ENCODE peak calls at places on chromosomes 5 and 9, in seven cellular contexts. One of them, this sample, is unnamed.

GRCh38 chr5:149205625-149206523 is 64.6 kb downstream of the ABLIM3 start:
- DNase-seq in left ventricle myocardium inferior: peak
- DNase-seq in IMR-90: peak
- DNase-seq in tibial artery: peak
- DNase-seq in CD4-positive, alpha-beta T cell: no peak
- DNase-seq in mammary epithelial cell: no peak
- DNase-seq in CD14-positive monocyte: no peak
- DNase-seq in this sample: no peak

GRCh38 chr9:98080346-98080745 is 23.8 kb downstream of the NANS start:
- DNase-seq in CD14-positive monocyte: no peak
- DNase-seq in CD4-positive, alpha-beta T cell: no peak
- DNase-seq in left ventricle myocardium inferior: no peak
- DNase-seq in tibial artery: no peak
- DNase-seq in mammary epithelial cell: no peak
- DNase-seq in IMR-90: peak
- DNase-seq in this sample: no peak

GRCh38 chr9:8365029-8365428 is 565.5 kb upstream of the DMAC1 start:
- DNase-seq in CD4-positive, alpha-beta T cell: no peak
- DNase-seq in CD14-positive monocyte: no peak
- DNase-seq in mammary epithelial cell: no peak
- DNase-seq in IMR-90: peak
- DNase-seq in left ventricle myocardium inferior: no peak
- DNase-seq in tibial artery: no peak
- DNase-seq in this sample: no peak

GRCh38 chr9:132876849-132877248 is 1.2 kb downstream of the AK8 start:
- DNase-seq in mammary epithelial cell: no peak
- DNase-seq in tibial artery: no peak
- DNase-seq in CD14-positive monocyte: no peak
- DNase-seq in left ventricle myocardium inferior: no peak
- DNase-seq in IMR-90: no peak
- DNase-seq in CD4-positive, alpha-beta T cell: no peak
- DNase-seq in this sample: no peak

GRCh38 chr9:106892632-106893031 is 29.7 kb downstream of the ZNF462 start:
- DNase-seq in left ventricle myocardium inferior: no peak
- DNase-seq in CD14-positive monocyte: no peak
- DNase-seq in IMR-90: peak
- DNase-seq in mammary epithelial cell: peak
- DNase-seq in CD4-positive, alpha-beta T cell: no peak
- DNase-seq in tibial artery: no peak
- DNase-seq in this sample: no peak

GRCh38 chr5:14779975-14780374 is 91.6 kb downstream of the ANKH start:
- DNase-seq in CD4-positive, alpha-beta T cell: no peak
- DNase-seq in mammary epithelial cell: peak
- DNase-seq in IMR-90: no peak
- DNase-seq in CD14-positive monocyte: no peak
- DNase-seq in tibial artery: no peak
- DNase-seq in left ventricle myocardium inferior: no peak
- DNase-seq in this sample: no peak

GRCh38 chr9:19552693-19553092 is 143.9 kb downstream of the ACER2 start:
- DNase-seq in tibial artery: no peak
- DNase-seq in CD4-positive, alpha-beta T cell: no peak
- DNase-seq in mammary epithelial cell: no peak
- DNase-seq in CD14-positive monocyte: no peak
- DNase-seq in left ventricle myocardium inferior: no peak
- DNase-seq in IMR-90: no peak
- DNase-seq in this sample: no peak

GRCh38 chr9:137305060-137305787 is 3.2 kb upstream of the NRARP start:
- DNase-seq in tibial artery: peak
- DNase-seq in IMR-90: no peak
- DNase-seq in mammary epithelial cell: peak
- DNase-seq in left ventricle myocardium inferior: peak
- DNase-seq in CD4-positive, alpha-beta T cell: peak
- DNase-seq in CD14-positive monocyte: no peak
- DNase-seq in this sample: no peak

GRCh38 chr5:178290376-178290775 is 57.8 kb upstream of the PHYKPL start:
- DNase-seq in CD4-positive, alpha-beta T cell: no peak
- DNase-seq in left ventricle myocardium inferior: no peak
- DNase-seq in CD14-positive monocyte: peak
- DNase-seq in tibial artery: no peak
- DNase-seq in mammary epithelial cell: no peak
- DNase-seq in IMR-90: no peak
- DNase-seq in this sample: peak

GRCh38 chr5:173204185-173204979 is 30.6 kb downstream of the NKX2-5 start:
- DNase-seq in CD14-positive monocyte: no peak
- DNase-seq in mammary epithelial cell: peak
- DNase-seq in left ventricle myocardium inferior: no peak
- DNase-seq in tibial artery: no peak
- DNase-seq in CD4-positive, alpha-beta T cell: no peak
- DNase-seq in IMR-90: peak
- DNase-seq in this sample: no peak

GRCh38 chr5:81631124-81631523 is 119.8 kb downstream of the SSBP2 start:
- DNase-seq in mammary epithelial cell: peak
- DNase-seq in CD14-positive monocyte: no peak
- DNase-seq in tibial artery: no peak
- DNase-seq in CD4-positive, alpha-beta T cell: no peak
- DNase-seq in left ventricle myocardium inferior: no peak
- DNase-seq in IMR-90: no peak
- DNase-seq in this sample: no peak

GRCh38 chr9:7071916-7072315 is 314.1 kb downstream of the KDM4C start:
- DNase-seq in IMR-90: no peak
- DNase-seq in tibial artery: no peak
- DNase-seq in CD4-positive, alpha-beta T cell: no peak
- DNase-seq in left ventricle myocardium inferior: no peak
- DNase-seq in mammary epithelial cell: no peak
- DNase-seq in CD14-positive monocyte: no peak
- DNase-seq in this sample: no peak

GRCh38 chr5:59275537-59276276 is 617.8 kb downstream of the PDE4D start:
- DNase-seq in IMR-90: peak
- DNase-seq in mammary epithelial cell: peak
- DNase-seq in CD14-positive monocyte: no peak
- DNase-seq in left ventricle myocardium inferior: peak
- DNase-seq in CD4-positive, alpha-beta T cell: no peak
- DNase-seq in tibial artery: peak
- DNase-seq in this sample: no peak

GRCh38 chr9:91486699-91487497 is 63.3 kb upstream of the NFIL3 start:
- DNase-seq in IMR-90: peak
- DNase-seq in tibial artery: no peak
- DNase-seq in left ventricle myocardium inferior: no peak
- DNase-seq in CD14-positive monocyte: no peak
- DNase-seq in mammary epithelial cell: no peak
- DNase-seq in CD4-positive, alpha-beta T cell: no peak
- DNase-seq in this sample: no peak

GRCh38 chr5:180376511-180376910 is 23.4 kb upstream of the GFPT2 start:
- DNase-seq in left ventricle myocardium inferior: no peak
- DNase-seq in mammary epithelial cell: no peak
- DNase-seq in IMR-90: no peak
- DNase-seq in tibial artery: no peak
- DNase-seq in CD4-positive, alpha-beta T cell: no peak
- DNase-seq in CD14-positive monocyte: no peak
- DNase-seq in this sample: no peak

GRCh38 chr9:29806941-29807625 is 2233.8 kb upstream of the C9orf72 start:
- DNase-seq in mammary epithelial cell: peak
- DNase-seq in CD14-positive monocyte: no peak
- DNase-seq in IMR-90: no peak
- DNase-seq in CD4-positive, alpha-beta T cell: no peak
- DNase-seq in tibial artery: no peak
- DNase-seq in left ventricle myocardium inferior: no peak
- DNase-seq in this sample: no peak

GRCh38 chr9:120292606-120293005 is 287.4 kb downstream of the CDK5RAP2 start:
- DNase-seq in IMR-90: no peak
- DNase-seq in CD14-positive monocyte: no peak
- DNase-seq in CD4-positive, alpha-beta T cell: no peak
- DNase-seq in left ventricle myocardium inferior: no peak
- DNase-seq in tibial artery: no peak
- DNase-seq in mammary epithelial cell: no peak
- DNase-seq in this sample: no peak

GRCh38 chr9:93319301-93319991 is 132.0 kb upstream of the FAM120A start:
- DNase-seq in CD14-positive monocyte: no peak
- DNase-seq in left ventricle myocardium inferior: no peak
- DNase-seq in IMR-90: no peak
- DNase-seq in mammary epithelial cell: no peak
- DNase-seq in CD4-positive, alpha-beta T cell: no peak
- DNase-seq in tibial artery: peak
- DNase-seq in this sample: no peak

GRCh38 chr5:55851675-55851979 is 470 bp downstream of the IL31RA start:
- DNase-seq in IMR-90: no peak
- DNase-seq in tibial artery: no peak
- DNase-seq in left ventricle myocardium inferior: no peak
- DNase-seq in mammary epithelial cell: no peak
- DNase-seq in CD14-positive monocyte: no peak
- DNase-seq in CD4-positive, alpha-beta T cell: no peak
- DNase-seq in this sample: no peak

GRCh38 chr5:112757468-112758208 is 20.0 kb downstream of the APC start:
- DNase-seq in CD14-positive monocyte: no peak
- DNase-seq in tibial artery: no peak
- DNase-seq in left ventricle myocardium inferior: no peak
- DNase-seq in mammary epithelial cell: peak
- DNase-seq in IMR-90: peak
- DNase-seq in CD4-positive, alpha-beta T cell: no peak
- DNase-seq in this sample: no peak

GRCh38 chr5:66406761-66407289 is 189.4 kb upstream of the MAST4 start:
- DNase-seq in IMR-90: no peak
- DNase-seq in mammary epithelial cell: no peak
- DNase-seq in left ventricle myocardium inferior: no peak
- DNase-seq in CD4-positive, alpha-beta T cell: no peak
- DNase-seq in tibial artery: no peak
- DNase-seq in CD14-positive monocyte: no peak
- DNase-seq in this sample: no peak

GRCh38 chr5:43231977-43232376 is 40.0 kb downstream of the NIM1K start:
- DNase-seq in CD4-positive, alpha-beta T cell: no peak
- DNase-seq in tibial artery: no peak
- DNase-seq in mammary epithelial cell: peak
- DNase-seq in left ventricle myocardium inferior: no peak
- DNase-seq in CD14-positive monocyte: no peak
- DNase-seq in IMR-90: no peak
- DNase-seq in this sample: no peak

GRCh38 chr9:90024823-90025222 is 420.0 kb downstream of the GADD45G start:
- DNase-seq in left ventricle myocardium inferior: peak
- DNase-seq in CD4-positive, alpha-beta T cell: no peak
- DNase-seq in tibial artery: no peak
- DNase-seq in mammary epithelial cell: no peak
- DNase-seq in IMR-90: no peak
- DNase-seq in CD14-positive monocyte: no peak
- DNase-seq in this sample: no peak

GRCh38 chr9:81468084-81468595 is 221.2 kb downstream of the TLE1 start:
- DNase-seq in mammary epithelial cell: no peak
- DNase-seq in left ventricle myocardium inferior: no peak
- DNase-seq in CD4-positive, alpha-beta T cell: no peak
- DNase-seq in IMR-90: no peak
- DNase-seq in CD14-positive monocyte: no peak
- DNase-seq in tibial artery: no peak
- DNase-seq in this sample: no peak

DNA sequence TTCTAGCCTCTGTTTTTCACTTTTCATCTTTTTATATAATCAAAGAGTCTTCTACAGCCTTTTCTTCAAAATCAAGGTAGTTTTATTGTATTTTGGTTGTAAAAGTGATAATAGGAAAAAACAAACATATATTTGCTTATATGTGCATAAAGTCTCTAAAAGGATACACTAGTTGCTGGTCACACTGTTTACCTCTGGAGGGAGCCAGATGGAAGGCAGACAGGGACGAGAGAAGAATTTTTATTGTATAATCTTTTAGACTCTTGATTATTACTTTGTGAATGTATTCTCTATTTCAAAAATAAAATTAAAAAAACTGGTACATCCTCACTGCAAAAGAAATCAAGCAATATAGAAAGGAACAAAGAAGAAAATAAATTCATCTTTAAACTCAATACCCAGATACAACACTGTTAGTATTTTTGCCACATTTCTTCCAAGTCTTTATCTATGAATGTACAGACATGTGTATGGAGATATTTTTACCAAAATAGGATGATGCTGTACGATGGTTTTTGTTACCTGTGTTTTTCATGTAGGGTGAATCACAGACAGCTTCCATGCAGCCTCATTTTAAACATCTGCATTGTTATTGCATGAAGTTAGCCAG is 6.1 kb upstream of the RNF183 start:
- DNase-seq in IMR-90: peak
- DNase-seq in CD14-positive monocyte: no peak
- DNase-seq in mammary epithelial cell: peak
- DNase-seq in left ventricle myocardium inferior: no peak
- DNase-seq in tibial artery: no peak
- DNase-seq in CD4-positive, alpha-beta T cell: no peak
- DNase-seq in this sample: no peak
- TF ChIP-seq CTCF in IMR-90: peak
- TF ChIP-seq CTCF in CD14-positive monocyte: peak
- TF ChIP-seq CTCF in mammary epithelial cell: peak
- TF ChIP-seq CTCF in left ventricle myocardium inferior: peak
- TF ChIP-seq CTCF in tibial artery: peak
- TF ChIP-seq CTCF in CD4-positive, alpha-beta T cell: peak
- TF ChIP-seq CTCF in this sample: peak

GRCh38 chr5:168176251-168176650 is 115.2 kb upstream of the WWC1 start:
- DNase-seq in CD4-positive, alpha-beta T cell: no peak
- DNase-seq in left ventricle myocardium inferior: no peak
- DNase-seq in tibial artery: no peak
- DNase-seq in IMR-90: no peak
- DNase-seq in mammary epithelial cell: no peak
- DNase-seq in CD14-positive monocyte: no peak
- DNase-seq in this sample: no peak

GRCh38 chr5:168176941-168177340 is 114.5 kb upstream of the WWC1 start:
- DNase-seq in IMR-90: no peak
- DNase-seq in left ventricle myocardium inferior: no peak
- DNase-seq in CD4-positive, alpha-beta T cell: no peak
- DNase-seq in tibial artery: no peak
- DNase-seq in CD14-positive monocyte: no peak
- DNase-seq in mammary epithelial cell: no peak
- DNase-seq in this sample: no peak

GRCh38 chr5:168174376-168174775 is 117.1 kb upstream of the WWC1 start:
- DNase-seq in tibial artery: no peak
- DNase-seq in CD4-positive, alpha-beta T cell: no peak
- DNase-seq in IMR-90: no peak
- DNase-seq in CD14-positive monocyte: no peak
- DNase-seq in left ventricle myocardium inferior: no peak
- DNase-seq in mammary epithelial cell: no peak
- DNase-seq in this sample: no peak

GRCh38 chr5:168179185-168179584 is 112.3 kb upstream of the WWC1 start:
- DNase-seq in tibial artery: no peak
- DNase-seq in CD4-positive, alpha-beta T cell: no peak
- DNase-seq in left ventricle myocardium inferior: no peak
- DNase-seq in IMR-90: no peak
- DNase-seq in CD14-positive monocyte: no peak
- DNase-seq in mammary epithelial cell: no peak
- DNase-seq in this sample: no peak

GRCh38 chr5:168177831-168178450 is 113.5 kb upstream of the WWC1 start:
- DNase-seq in tibial artery: no peak
- DNase-seq in CD14-positive monocyte: no peak
- DNase-seq in left ventricle myocardium inferior: peak
- DNase-seq in CD4-positive, alpha-beta T cell: no peak
- DNase-seq in IMR-90: no peak
- DNase-seq in mammary epithelial cell: no peak
- DNase-seq in this sample: no peak
- TF ChIP-seq CTCF in tibial artery: no peak
- TF ChIP-seq CTCF in CD14-positive monocyte: no peak
- TF ChIP-seq CTCF in left ventricle myocardium inferior: peak
- TF ChIP-seq CTCF in CD4-positive, alpha-beta T cell: no peak
- TF ChIP-seq CTCF in IMR-90: no peak
- TF ChIP-seq CTCF in mammary epithelial cell: no peak
- TF ChIP-seq CTCF in this sample: peak

GRCh38 chr5:142852361-142852760 is 82.2 kb downstream of the ARHGAP26 start:
- DNase-seq in tibial artery: no peak
- DNase-seq in left ventricle myocardium inferior: no peak
- DNase-seq in mammary epithelial cell: no peak
- DNase-seq in IMR-90: no peak
- DNase-seq in CD14-positive monocyte: no peak
- DNase-seq in CD4-positive, alpha-beta T cell: no peak
- DNase-seq in this sample: no peak
- TF ChIP-seq CTCF in tibial artery: no peak
- TF ChIP-seq CTCF in left ventricle myocardium inferior: no peak
- TF ChIP-seq CTCF in mammary epithelial cell: no peak
- TF ChIP-seq CTCF in IMR-90: no peak
- TF ChIP-seq CTCF in CD14-positive monocyte: no peak
- TF ChIP-seq CTCF in CD4-positive, alpha-beta T cell: no peak
- TF ChIP-seq CTCF in this sample: no peak

GRCh38 chr5:104062495-104063377 is 500.1 kb upstream of the NUDT12 start:
- DNase-seq in IMR-90: no peak
- DNase-seq in CD4-positive, alpha-beta T cell: no peak
- DNase-seq in CD14-positive monocyte: no peak
- DNase-seq in left ventricle myocardium inferior: no peak
- DNase-seq in mammary epithelial cell: peak
- DNase-seq in tibial artery: no peak
- DNase-seq in this sample: no peak
- TF ChIP-seq CTCF in IMR-90: no peak
- TF ChIP-seq CTCF in CD4-positive, alpha-beta T cell: no peak
- TF ChIP-seq CTCF in CD14-positive monocyte: no peak
- TF ChIP-seq CTCF in left ventricle myocardium inferior: no peak
- TF ChIP-seq CTCF in mammary epithelial cell: no peak
- TF ChIP-seq CTCF in tibial artery: no peak
- TF ChIP-seq CTCF in this sample: no peak